ENCODE peak calls at places on chromosomes 1 and 21, in nine cellular contexts. One of them, this sample, is unnamed.

GRCh38 chr1:175481126-175482071 is 262.0 kb downstream of the TNR start:
- DNase-seq in stimulated activated naive CD4-positive, alpha-beta T cell: no peak
- DNase-seq in NCI-H526 treated with DMSO at 0.1 percent for 48 hours: peak; percentile 61
- DNase-seq in LoVo: peak; percentile 39
- DNase-seq in fibroblast of pulmonary artery: peak; percentile 53
- DNase-seq in anterior cingulate cortex: no peak
- DNase-seq in NAMALWA: peak; percentile 68
- DNase-seq in PC-9: no peak
- DNase-seq in activated effector memory CD4-positive, alpha-beta T cell treated with Interleukin-2 at 50 U/mL for 16 hours: no peak
- DNase-seq in this sample: peak; percentile 28

GRCh38 chr1:111214884-111215283 is 12.6 kb upstream of the CHI3L2 start:
- DNase-seq in stimulated activated naive CD4-positive, alpha-beta T cell: peak; percentile 56
- DNase-seq in NCI-H526 treated with DMSO at 0.1 percent for 48 hours: no peak
- DNase-seq in LoVo: no peak
- DNase-seq in fibroblast of pulmonary artery: no peak
- DNase-seq in anterior cingulate cortex: no peak
- DNase-seq in NAMALWA: peak; percentile 38
- DNase-seq in PC-9: no peak
- DNase-seq in activated effector memory CD4-positive, alpha-beta T cell treated with Interleukin-2 at 50 U/mL for 16 hours: no peak
- DNase-seq in this sample: no peak

GRCh38 chr1:239898067-239898730 is 193.5 kb upstream of the FMN2 start:
- DNase-seq in stimulated activated naive CD4-positive, alpha-beta T cell: peak; percentile 41
- DNase-seq in NCI-H526 treated with DMSO at 0.1 percent for 48 hours: peak; percentile 28
- DNase-seq in LoVo: peak; percentile 70
- DNase-seq in fibroblast of pulmonary artery: peak; percentile 78
- DNase-seq in anterior cingulate cortex: no peak
- DNase-seq in NAMALWA: peak; percentile 81
- DNase-seq in PC-9: peak; percentile 65
- DNase-seq in activated effector memory CD4-positive, alpha-beta T cell treated with Interleukin-2 at 50 U/mL for 16 hours: peak; percentile 46
- DNase-seq in this sample: peak; percentile 83

GRCh38 chr1:15102646-15103045 is 50.9 kb upstream of the TMEM51 start:
- DNase-seq in stimulated activated naive CD4-positive, alpha-beta T cell: no peak
- DNase-seq in NCI-H526 treated with DMSO at 0.1 percent for 48 hours: no peak
- DNase-seq in LoVo: no peak
- DNase-seq in fibroblast of pulmonary artery: no peak
- DNase-seq in anterior cingulate cortex: no peak
- DNase-seq in NAMALWA: no peak
- DNase-seq in PC-9: no peak
- DNase-seq in activated effector memory CD4-positive, alpha-beta T cell treated with Interleukin-2 at 50 U/mL for 16 hours: no peak
- DNase-seq in this sample: no peak

GRCh38 chr1:81912383-81912782 is 111.6 kb downstream of the ADGRL2 start:
- DNase-seq in stimulated activated naive CD4-positive, alpha-beta T cell: no peak
- DNase-seq in NCI-H526 treated with DMSO at 0.1 percent for 48 hours: peak; percentile 91
- DNase-seq in LoVo: no peak
- DNase-seq in fibroblast of pulmonary artery: no peak
- DNase-seq in anterior cingulate cortex: no peak
- DNase-seq in NAMALWA: no peak
- DNase-seq in PC-9: no peak
- DNase-seq in activated effector memory CD4-positive, alpha-beta T cell treated with Interleukin-2 at 50 U/mL for 16 hours: no peak
- DNase-seq in this sample: no peak

GRCh38 chr1:228174482-228175315 is 9.1 kb downstream of the IBA57 start:
- DNase-seq in stimulated activated naive CD4-positive, alpha-beta T cell: no peak
- DNase-seq in NCI-H526 treated with DMSO at 0.1 percent for 48 hours: no peak
- DNase-seq in LoVo: no peak
- DNase-seq in fibroblast of pulmonary artery: no peak
- DNase-seq in anterior cingulate cortex: no peak
- DNase-seq in NAMALWA: peak; percentile 76
- DNase-seq in PC-9: no peak
- DNase-seq in activated effector memory CD4-positive, alpha-beta T cell treated with Interleukin-2 at 50 U/mL for 16 hours: no peak
- DNase-seq in this sample: no peak

GRCh38 chr1:199789141-199789540 is 238.4 kb upstream of the NR5A2 start:
- DNase-seq in stimulated activated naive CD4-positive, alpha-beta T cell: no peak
- DNase-seq in NCI-H526 treated with DMSO at 0.1 percent for 48 hours: no peak
- DNase-seq in LoVo: no peak
- DNase-seq in fibroblast of pulmonary artery: no peak
- DNase-seq in anterior cingulate cortex: no peak
- DNase-seq in NAMALWA: no peak
- DNase-seq in PC-9: no peak
- DNase-seq in activated effector memory CD4-positive, alpha-beta T cell treated with Interleukin-2 at 50 U/mL for 16 hours: no peak
- DNase-seq in this sample: no peak

GRCh38 chr1:100065183-100065968 is 67.4 kb downstream of the SASS6 start:
- DNase-seq in stimulated activated naive CD4-positive, alpha-beta T cell: no peak
- DNase-seq in NCI-H526 treated with DMSO at 0.1 percent for 48 hours: no peak
- DNase-seq in LoVo: no peak
- DNase-seq in fibroblast of pulmonary artery: no peak
- DNase-seq in anterior cingulate cortex: no peak
- DNase-seq in NAMALWA: no peak
- DNase-seq in PC-9: no peak
- DNase-seq in activated effector memory CD4-positive, alpha-beta T cell treated with Interleukin-2 at 50 U/mL for 16 hours: no peak
- DNase-seq in this sample: no peak

GRCh38 chr21:42807938-42808613 is 71.3 kb downstream of the WDR4 start:
- DNase-seq in stimulated activated naive CD4-positive, alpha-beta T cell: no peak
- DNase-seq in NCI-H526 treated with DMSO at 0.1 percent for 48 hours: no peak
- DNase-seq in LoVo: no peak
- DNase-seq in fibroblast of pulmonary artery: no peak
- DNase-seq in anterior cingulate cortex: no peak
- DNase-seq in NAMALWA: no peak
- DNase-seq in PC-9: no peak
- DNase-seq in activated effector memory CD4-positive, alpha-beta T cell treated with Interleukin-2 at 50 U/mL for 16 hours: no peak
- DNase-seq in this sample: no peak

GRCh38 chr1:103514920-103515503 is 10.5 kb upstream of the RNPC3 start:
- DNase-seq in stimulated activated naive CD4-positive, alpha-beta T cell: no peak
- DNase-seq in NCI-H526 treated with DMSO at 0.1 percent for 48 hours: peak; percentile 58
- DNase-seq in LoVo: peak; percentile 22
- DNase-seq in fibroblast of pulmonary artery: peak; percentile 80
- DNase-seq in anterior cingulate cortex: no peak
- DNase-seq in NAMALWA: peak; percentile 82
- DNase-seq in PC-9: peak; percentile 1
- DNase-seq in activated effector memory CD4-positive, alpha-beta T cell treated with Interleukin-2 at 50 U/mL for 16 hours: no peak
- DNase-seq in this sample: peak; percentile 30

GRCh38 chr21:29639366-29640232 is 300.2 kb downstream of the GRIK1 start:
- DNase-seq in stimulated activated naive CD4-positive, alpha-beta T cell: no peak
- DNase-seq in NCI-H526 treated with DMSO at 0.1 percent for 48 hours: peak; percentile 36
- DNase-seq in LoVo: no peak
- DNase-seq in fibroblast of pulmonary artery: no peak
- DNase-seq in anterior cingulate cortex: no peak
- DNase-seq in NAMALWA: peak; percentile 45
- DNase-seq in PC-9: no peak
- DNase-seq in activated effector memory CD4-positive, alpha-beta T cell treated with Interleukin-2 at 50 U/mL for 16 hours: no peak
- DNase-seq in this sample: no peak

GRCh38 chr1:44420535-44420934 is 15.5 kb downstream of the RNF220 start:
- DNase-seq in stimulated activated naive CD4-positive, alpha-beta T cell: no peak
- DNase-seq in NCI-H526 treated with DMSO at 0.1 percent for 48 hours: no peak
- DNase-seq in LoVo: no peak
- DNase-seq in fibroblast of pulmonary artery: no peak
- DNase-seq in anterior cingulate cortex: no peak
- DNase-seq in NAMALWA: no peak
- DNase-seq in PC-9: no peak
- DNase-seq in activated effector memory CD4-positive, alpha-beta T cell treated with Interleukin-2 at 50 U/mL for 16 hours: no peak
- DNase-seq in this sample: no peak

GRCh38 chr21:31580866-31581276 is 78.6 kb upstream of the SOD1 start:
- DNase-seq in stimulated activated naive CD4-positive, alpha-beta T cell: peak; percentile 62
- DNase-seq in NCI-H526 treated with DMSO at 0.1 percent for 48 hours: peak; percentile 50
- DNase-seq in LoVo: peak; percentile 71
- DNase-seq in fibroblast of pulmonary artery: peak; percentile 81
- DNase-seq in anterior cingulate cortex: no peak
- DNase-seq in NAMALWA: peak; percentile 85
- DNase-seq in PC-9: peak; percentile 56
- DNase-seq in activated effector memory CD4-positive, alpha-beta T cell treated with Interleukin-2 at 50 U/mL for 16 hours: peak; percentile 54
- DNase-seq in this sample: peak; percentile 68

GRCh38 chr1:104132386-104132973 is 382.8 kb downstream of the AMY1C start:
- DNase-seq in stimulated activated naive CD4-positive, alpha-beta T cell: no peak
- DNase-seq in NCI-H526 treated with DMSO at 0.1 percent for 48 hours: peak; percentile 6
- DNase-seq in LoVo: peak; percentile 45
- DNase-seq in fibroblast of pulmonary artery: no peak
- DNase-seq in anterior cingulate cortex: no peak
- DNase-seq in NAMALWA: peak; percentile 30
- DNase-seq in PC-9: no peak
- DNase-seq in activated effector memory CD4-positive, alpha-beta T cell treated with Interleukin-2 at 50 U/mL for 16 hours: no peak
- DNase-seq in this sample: peak; percentile 47

GRCh38 chr1:49765034-49765433 is 258.7 kb downstream of the AGBL4 start:
- DNase-seq in stimulated activated naive CD4-positive, alpha-beta T cell: no peak
- DNase-seq in NCI-H526 treated with DMSO at 0.1 percent for 48 hours: peak; percentile 1
- DNase-seq in LoVo: no peak
- DNase-seq in fibroblast of pulmonary artery: no peak
- DNase-seq in anterior cingulate cortex: no peak
- DNase-seq in NAMALWA: peak; percentile 5
- DNase-seq in PC-9: no peak
- DNase-seq in activated effector memory CD4-positive, alpha-beta T cell treated with Interleukin-2 at 50 U/mL for 16 hours: no peak
- DNase-seq in this sample: no peak

GRCh38 chr1:205272541-205272940 is 44.8 kb downstream of the TMCC2 start:
- DNase-seq in stimulated activated naive CD4-positive, alpha-beta T cell: no peak
- DNase-seq in NCI-H526 treated with DMSO at 0.1 percent for 48 hours: no peak
- DNase-seq in LoVo: no peak
- DNase-seq in fibroblast of pulmonary artery: no peak
- DNase-seq in anterior cingulate cortex: no peak
- DNase-seq in NAMALWA: no peak
- DNase-seq in PC-9: no peak
- DNase-seq in activated effector memory CD4-positive, alpha-beta T cell treated with Interleukin-2 at 50 U/mL for 16 hours: no peak
- DNase-seq in this sample: no peak

GRCh38 chr1:11204396-11205190 is 15.4 kb downstream of the ANGPTL7 start:
- DNase-seq in stimulated activated naive CD4-positive, alpha-beta T cell: no peak
- DNase-seq in NCI-H526 treated with DMSO at 0.1 percent for 48 hours: no peak
- DNase-seq in LoVo: no peak
- DNase-seq in fibroblast of pulmonary artery: no peak
- DNase-seq in anterior cingulate cortex: no peak
- DNase-seq in NAMALWA: no peak
- DNase-seq in PC-9: no peak
- DNase-seq in activated effector memory CD4-positive, alpha-beta T cell treated with Interleukin-2 at 50 U/mL for 16 hours: no peak
- DNase-seq in this sample: no peak

GRCh38 chr1:197776348-197777082 is 1.2 kb upstream of the DENND1B start:
- DNase-seq in stimulated activated naive CD4-positive, alpha-beta T cell: no peak
- DNase-seq in NCI-H526 treated with DMSO at 0.1 percent for 48 hours: no peak
- DNase-seq in LoVo: no peak
- DNase-seq in fibroblast of pulmonary artery: peak; percentile 56
- DNase-seq in anterior cingulate cortex: no peak
- DNase-seq in NAMALWA: peak; percentile 19
- DNase-seq in PC-9: no peak
- DNase-seq in activated effector memory CD4-positive, alpha-beta T cell treated with Interleukin-2 at 50 U/mL for 16 hours: no peak
- DNase-seq in this sample: no peak

GRCh38 chr1:87328121-87329050 is at the start of gene LMO4:
- DNase-seq in stimulated activated naive CD4-positive, alpha-beta T cell: peak; percentile 69
- DNase-seq in NCI-H526 treated with DMSO at 0.1 percent for 48 hours: peak; percentile 97
- DNase-seq in LoVo: peak; percentile 95
- DNase-seq in fibroblast of pulmonary artery: peak; percentile 98
- DNase-seq in anterior cingulate cortex: peak; percentile 80
- DNase-seq in NAMALWA: peak; percentile 97
- DNase-seq in PC-9: peak; percentile 93
- DNase-seq in activated effector memory CD4-positive, alpha-beta T cell treated with Interleukin-2 at 50 U/mL for 16 hours: peak; percentile 71
- DNase-seq in this sample: peak; percentile 93

GRCh38 chr21:34967509-34968289 is 81.4 kb downstream of the RUNX1 start:
- DNase-seq in stimulated activated naive CD4-positive, alpha-beta T cell: no peak
- DNase-seq in NCI-H526 treated with DMSO at 0.1 percent for 48 hours: no peak
- DNase-seq in LoVo: no peak
- DNase-seq in fibroblast of pulmonary artery: no peak
- DNase-seq in anterior cingulate cortex: no peak
- DNase-seq in NAMALWA: no peak
- DNase-seq in PC-9: peak; percentile 60
- DNase-seq in activated effector memory CD4-positive, alpha-beta T cell treated with Interleukin-2 at 50 U/mL for 16 hours: no peak
- DNase-seq in this sample: no peak

GRCh38 chr1:53590581-53591515 is 131.6 kb downstream of the DMRTB1 start:
- DNase-seq in stimulated activated naive CD4-positive, alpha-beta T cell: no peak
- DNase-seq in NCI-H526 treated with DMSO at 0.1 percent for 48 hours: no peak
- DNase-seq in LoVo: no peak
- DNase-seq in fibroblast of pulmonary artery: peak; percentile 68
- DNase-seq in anterior cingulate cortex: no peak
- DNase-seq in NAMALWA: no peak
- DNase-seq in PC-9: no peak
- DNase-seq in activated effector memory CD4-positive, alpha-beta T cell treated with Interleukin-2 at 50 U/mL for 16 hours: no peak
- DNase-seq in this sample: no peak

GRCh38 chr1:166579835-166580488 is 259.3 kb upstream of the POGK start:
- DNase-seq in stimulated activated naive CD4-positive, alpha-beta T cell: no peak
- DNase-seq in NCI-H526 treated with DMSO at 0.1 percent for 48 hours: no peak
- DNase-seq in LoVo: no peak
- DNase-seq in fibroblast of pulmonary artery: no peak
- DNase-seq in anterior cingulate cortex: no peak
- DNase-seq in NAMALWA: no peak
- DNase-seq in PC-9: no peak
- DNase-seq in activated effector memory CD4-positive, alpha-beta T cell treated with Interleukin-2 at 50 U/mL for 16 hours: no peak
- DNase-seq in this sample: no peak